ENCODE peak calls at places on chromosomes 4 and X, in six cellular contexts. W is SK-N-SH, F is HCT116, S is GM23248, Y is MM.1S, U is PC-3. Q is an unnamed sample.
A peak's percentile ranks its signal among the peaks of the same experiment; 100 is the strongest.

GRCh38 chrX:136191171-136191570 is 43.8 kb downstream of the FHL1 start:
- DNase-seq in W (no peak), Y (no peak), U (no peak), S (no peak), F (no peak), Q (no peak)

GRCh38 chrX:53732797-53733196 is 46.3 kb upstream of the HUWE1 start:
- DNase-seq in Y (no peak), U (no peak), F (no peak), S (no peak), W (no peak), Q (no peak)

GRCh38 chr4:125735107-125735506 is 420.4 kb downstream of the FAT4 start:
- DNase-seq in U (peak; percentile 82), S (peak; percentile 89), Y (no peak), F (no peak), W (peak; percentile 15), Q (no peak)

GRCh38 chr4:2364654-2365053 is 53.8 kb downstream of the ZFYVE28 start:
- DNase-seq in S (peak; percentile 92), U (peak; percentile 47), Y (no peak), W (no peak), F (no peak), Q (no peak)

GRCh38 chrX:40473460-40474204 is 107.1 kb upstream of the ATP6AP2 start:
- DNase-seq in W (no peak), Y (no peak), F (no peak), S (no peak), U (no peak), Q (no peak)

GRCh38 chr4:16140520-16141249 is 56.9 kb upstream of the PROM1 start:
- DNase-seq in S (peak; percentile 83), F (peak; percentile 75), U (peak; percentile 94), Y (no peak), W (no peak), Q (no peak)

GRCh38 chr4:42420120-42420519 is 22.8 kb downstream of the SHISA3 start:
- DNase-seq in W (no peak), U (no peak), S (no peak), Y (no peak), F (no peak), Q (no peak)

GRCh38 chr4:120771907-120772306 is 150.6 kb downstream of the PRDM5 start:
- DNase-seq in Y (no peak), W (no peak), U (peak; percentile 3), F (no peak), S (no peak), Q (peak; percentile 45)

GRCh38 chrX:102976290-102976689 is 39.2 kb downstream of the RAB40AL start:
- DNase-seq in S (peak; percentile 76), U (peak; percentile 36), Y (no peak), F (no peak), W (no peak), Q (no peak)

GRCh38 chrX:45621356-45622041 is 420.8 kb upstream of the DIPK2B start:
- DNase-seq in F (no peak), U (peak; percentile 78), S (peak; percentile 78), Y (no peak), W (no peak), Q (no peak)

GRCh38 chr4:109406337-109406931 is 27.2 kb upstream of the SEC24B start:
- DNase-seq in W (peak; percentile 29), U (peak; percentile 70), S (peak; percentile 66), F (peak; percentile 59), Y (peak; percentile 84), Q (peak; percentile 86)

GRCh38 chr4:180637616-180638015 is 1605.6 kb upstream of the TENM3 start:
- DNase-seq in F (no peak), Y (no peak), S (no peak), W (no peak), U (no peak), Q (no peak)

GRCh38 chr4:185031611-185032010 is 13.3 kb downstream of the HELT start:
- DNase-seq in S (no peak), F (no peak), U (no peak), Y (no peak), W (no peak), Q (no peak)

GRCh38 chr4:89572224-89572858 is 264.6 kb downstream of the SNCA start:
- DNase-seq in U (no peak), Y (no peak), W (no peak), S (no peak), F (no peak), Q (no peak)

GRCh38 chr4:14403132-14403531 is 599.1 kb upstream of the CPEB2 start:
- DNase-seq in S (no peak), W (no peak), Y (no peak), U (no peak), F (no peak), Q (no peak)

GRCh38 chr4:3389186-3389878 is 52.4 kb upstream of the HGFAC start:
- DNase-seq in F (no peak), W (no peak), Y (no peak), U (no peak), S (no peak), Q (no peak)
- H3K9ac ChIP-seq in F (no peak overlapping the region), W (no peak overlapping the region), Y (no peak overlapping the region), U (peak overlapping the region; percentile 79), S (peak overlapping the region; percentile 89), Q (no peak overlapping the region)

GRCh38 chrX:118585296-118585695 is 89.7 kb downstream of the DOCK11 start:
- DNase-seq in Y (no peak), F (no peak), U (no peak), W (no peak), S (no peak), Q (no peak)
- H3K9me2 ChIP-seq in Y (no peaks in the 10 kb centered on the region), F (no peaks in the 10 kb centered on the region), U (no peaks in the 10 kb centered on the region), W (no peaks in the 10 kb centered on the region), S (no peaks in the 10 kb centered on the region), Q (no peaks in the 10 kb centered on the region)

DNA sequence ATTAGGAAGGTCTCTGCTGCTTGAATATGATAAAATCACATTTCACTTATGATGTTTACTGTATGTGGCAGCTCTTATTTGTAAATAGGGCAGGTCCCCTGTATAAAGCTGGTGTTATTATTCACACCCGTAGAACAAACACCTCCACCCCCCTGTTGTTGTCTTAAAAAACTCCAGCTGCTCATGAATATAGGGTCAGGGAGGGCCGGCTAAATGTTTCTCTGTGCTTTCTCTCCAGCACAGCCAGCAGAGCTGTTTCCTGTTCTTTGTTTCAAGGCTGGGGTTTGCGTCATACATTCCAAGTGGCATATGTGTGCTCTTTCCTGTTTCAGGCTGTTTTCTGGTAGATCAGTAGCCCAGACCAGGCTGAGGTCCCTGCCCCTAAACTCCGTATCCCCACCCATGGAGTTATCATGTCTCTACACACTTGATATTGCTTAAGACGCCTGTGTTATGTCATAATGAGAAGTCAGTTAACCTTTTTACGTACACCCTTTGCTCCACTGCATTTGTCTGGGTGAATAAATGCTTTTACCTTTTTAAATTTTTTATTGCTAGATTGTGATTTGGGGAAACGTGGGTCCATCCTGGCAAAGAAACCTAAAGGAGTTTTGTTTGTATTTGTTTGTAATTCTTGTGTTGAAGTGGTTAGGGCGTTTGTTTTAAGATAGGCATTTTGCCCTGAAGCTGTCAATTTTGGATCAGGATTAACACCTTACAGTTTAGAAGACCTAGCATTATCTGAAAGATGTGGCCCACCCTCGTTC is 3.2 kb downstream of the KLF3 start:
- DNase-seq in S (peak; percentile 98), U (peak; percentile 85), Y (peak; percentile 90), W (peak; percentile 77), F (peak; percentile 88), Q (peak; percentile 38)
- H3K4me1 ChIP-seq in S (peaks cover 57% of the 10 kb centered on the region), U (peaks cover 50% of the 10 kb centered on the region), Y (peaks cover 43% of the 10 kb centered on the region), W (peaks cover 43% of the 10 kb centered on the region), F (peaks cover 74% of the 10 kb centered on the region), Q (peaks cover 9% of the 10 kb centered on the region)

DNA sequence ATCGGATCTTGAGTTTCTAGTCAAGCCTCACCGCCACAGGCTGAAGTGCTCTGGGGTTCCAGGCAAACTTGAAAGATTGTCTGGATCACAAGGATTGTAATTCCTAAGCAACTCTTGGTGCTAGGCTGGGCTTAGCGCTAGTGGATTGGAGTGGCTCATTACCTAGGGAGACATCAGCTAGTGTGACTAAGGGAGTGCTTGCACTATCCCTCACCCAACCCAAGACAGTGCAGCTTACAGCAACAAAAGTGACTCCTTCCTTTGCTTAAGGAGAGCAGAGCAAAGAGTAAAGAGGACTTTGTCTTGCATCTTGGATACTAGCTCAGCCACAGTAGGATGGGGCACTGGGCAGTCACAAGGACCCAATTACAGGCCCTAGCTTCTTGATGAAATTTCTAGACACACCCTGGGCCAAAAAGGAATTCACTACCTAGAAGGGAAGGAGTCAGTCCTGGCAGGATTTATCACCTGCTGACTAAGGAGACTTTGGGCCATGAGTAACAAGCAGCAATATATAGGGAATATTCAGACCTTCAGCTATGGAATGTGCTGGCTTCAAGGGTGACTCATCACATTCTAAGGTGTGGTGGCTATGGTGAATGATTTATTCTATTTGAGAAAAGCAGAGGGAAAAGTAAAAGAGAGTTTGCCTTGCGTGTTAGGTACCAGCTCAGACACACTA is 1212.4 kb downstream of the PCDH18 start:
- DNase-seq in U (peak; percentile 84), F (peak; percentile 81), S (no peak), Y (no peak), W (no peak), Q (no peak)
- H3K9ac ChIP-seq in U (no peak overlapping the region), F (peak overlapping the region; percentile 27), S (no peak overlapping the region), Y (no peak overlapping the region), W (no peak overlapping the region), Q (no peak overlapping the region)